ENCODE peak calls at places on chromosomes 1 and 21, in eight cellular contexts. I is psoas muscle, D is lower lobe of right lung, E is tibial artery, O is K562, Z is IMR-90, K is Panc1, M is stomach. N is an unnamed sample. For H3K4me1, the result is how much of the 10 kb centered on the place peaks cover.

GRCh38 chr1:208179850-208180416 is 64.3 kb downstream of the PLXNA2 start:
- DNase-seq in I (no peak), D (no peak), E (no peak), O (no peak), Z (no peak), K (no peak), M (no peak), N (no peak)

GRCh38 chr21:16086121-16086520 is 356.3 kb downstream of the USP25 start:
- DNase-seq in I (no peak), D (no peak), E (no peak), O (no peak), Z (no peak), K (no peak), M (no peak), N (no peak)

GRCh38 chr1:149916927-149917310 is 725 bp downstream of the SV2A start:
- DNase-seq in I (no peak), D (no peak), E (peak), O (no peak), Z (no peak), K (no peak), M (no peak), N (no peak)

GRCh38 chr1:149849246-149849946 is 50.0 kb upstream of the BOLA1 start:
- DNase-seq in I (no peak), D (no peak), E (no peak), O (no peak), Z (no peak), K (no peak), M (no peak), N (peak)

GRCh38 chr1:155255243-155256100 is at the start of gene ENTREP3:
- DNase-seq in I (peak), D (peak), E (peak), O (peak), Z (peak), K (no peak), M (peak), N (peak)

GRCh38 chr1:99850458-99850974 is 355 bp downstream of the AGL start:
- DNase-seq in I (no peak), D (no peak), E (no peak), O (peak), Z (no peak), K (no peak), M (no peak), N (no peak)

GRCh38 chr1:47175227-47175934 is 14.5 kb downstream of the PDZK1IP1 start:
- DNase-seq in I (no peak), D (no peak), E (peak), O (peak), Z (peak), K (peak), M (peak), N (peak)

GRCh38 chr1:21292991-21293536 is 2.8 kb upstream of the ECE1 start:
- DNase-seq in I (no peak), D (no peak), E (no peak), O (no peak), Z (no peak), K (no peak), M (no peak), N (no peak)

GRCh38 chr1:115306146-115306545 is 31.9 kb downstream of the NGF start:
- DNase-seq in I (no peak), D (no peak), E (no peak), O (no peak), Z (peak), K (no peak), M (no peak), N (no peak)

GRCh38 chr1:46489169-46489637 is 433 bp upstream of the DMBX1 start:
- DNase-seq in I (no peak), D (no peak), E (no peak), O (no peak), Z (no peak), K (no peak), M (no peak), N (no peak)

GRCh38 chr1:53367503-53368313 is 39.8 kb upstream of the LRP8 start:
- DNase-seq in I (no peak), D (no peak), E (peak), O (peak), Z (no peak), K (no peak), M (peak), N (no peak)

GRCh38 chr1:39509360-39510009 is 18.0 kb downstream of the BMP8A start:
- DNase-seq in I (peak), D (no peak), E (no peak), O (no peak), Z (peak), K (no peak), M (no peak), N (peak)

GRCh38 chr1:52358851-52359497 is 7.0 kb downstream of the CC2D1B start:
- DNase-seq in I (no peak), D (no peak), E (no peak), O (no peak), Z (no peak), K (no peak), M (no peak), N (no peak)

GRCh38 chr1:27528701-27529637 is 39.0 kb upstream of the WASF2 start:
- DNase-seq in I (peak), D (no peak), E (peak), O (peak), Z (peak), K (no peak), M (no peak), N (peak)

DNA sequence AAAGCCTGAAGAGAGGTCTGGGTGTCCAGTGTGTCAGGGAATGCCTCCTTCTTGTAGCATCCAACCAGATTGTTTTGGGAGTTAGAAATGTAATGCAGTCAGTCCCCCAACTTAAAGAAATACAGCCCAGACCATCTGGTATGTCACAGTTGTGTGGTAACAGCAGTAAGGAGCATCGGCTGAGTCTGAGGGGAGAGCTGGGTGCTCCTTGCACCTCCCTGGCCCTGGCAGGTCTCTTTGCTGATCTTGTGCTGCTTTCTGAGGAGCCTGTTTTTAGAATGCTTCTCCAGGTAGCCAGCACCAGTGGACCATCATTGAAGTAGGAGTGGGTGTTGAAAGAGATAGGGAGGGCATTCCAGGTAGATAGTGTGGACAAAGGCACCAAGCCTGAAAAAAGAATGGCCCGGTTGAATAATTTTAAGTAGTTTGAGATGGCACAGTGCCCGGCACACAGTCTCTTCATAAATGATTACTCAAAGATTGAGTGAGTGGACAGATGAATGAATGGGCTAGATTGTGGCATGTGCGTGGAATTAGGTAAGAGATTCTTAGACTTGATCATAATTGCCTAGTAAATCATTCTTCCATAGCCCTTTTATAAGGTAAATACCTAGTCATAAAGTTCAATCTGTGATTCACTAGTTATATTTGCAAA is 46.5 kb downstream of the LAMC1 start:
- DNase-seq in I (no peak), D (peak), E (no peak), O (no peak), Z (no peak), K (no peak), M (no peak), N (no peak)
- H3K27ac ChIP-seq in I (peak), D (peak), E (no peak), O (no peak), Z (no peak), K (no peak), M (no peak), N (no peak)

GRCh38 chr1:117388328-117388727 is 21.1 kb downstream of the MAN1A2 start:
- DNase-seq in I (no peak), D (no peak), E (no peak), O (no peak), Z (no peak), K (no peak), M (no peak), N (no peak)

GRCh38 chr1:117389284-117389683 is 22.0 kb downstream of the MAN1A2 start:
- DNase-seq in I (no peak), D (no peak), E (no peak), O (no peak), Z (no peak), K (no peak), M (no peak), N (no peak)

GRCh38 chr1:117387060-117387633 is 19.9 kb downstream of the MAN1A2 start:
- DNase-seq in I (no peak), D (no peak), E (no peak), O (no peak), Z (no peak), K (no peak), M (no peak), N (no peak)

GRCh38 chr1:117392776-117393175 is 25.5 kb downstream of the MAN1A2 start:
- DNase-seq in I (no peak), D (no peak), E (no peak), O (no peak), Z (no peak), K (no peak), M (no peak), N (no peak)

DNA sequence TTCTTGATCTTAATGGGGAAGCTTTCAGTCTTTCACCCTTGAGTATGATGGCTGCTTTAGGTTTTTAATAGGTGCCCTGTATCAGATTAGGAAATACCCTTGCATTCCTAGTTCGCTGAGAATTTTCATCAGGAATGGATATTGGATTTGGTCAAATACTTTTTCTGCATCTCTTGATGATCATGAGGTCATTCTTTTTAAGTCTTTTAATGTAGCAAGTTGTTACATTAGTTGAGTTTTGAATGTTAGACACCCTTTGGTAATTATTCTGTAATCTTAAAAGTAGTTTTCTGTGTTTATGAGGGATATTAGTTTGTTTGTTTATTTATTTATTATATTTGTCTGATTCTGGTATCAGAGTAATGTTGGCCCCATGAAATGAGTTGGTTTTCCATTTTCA is 22.5 kb downstream of the MAN1A2 start:
- DNase-seq in I (no peak), D (no peak), E (no peak), O (no peak), Z (no peak), K (no peak), M (no peak), N (no peak)
- H3K4me1 ChIP-seq in I (half or more), D (under half), E (under half), O (under half), Z (under half), K (under half), M (under half), N (under half)

DNA sequence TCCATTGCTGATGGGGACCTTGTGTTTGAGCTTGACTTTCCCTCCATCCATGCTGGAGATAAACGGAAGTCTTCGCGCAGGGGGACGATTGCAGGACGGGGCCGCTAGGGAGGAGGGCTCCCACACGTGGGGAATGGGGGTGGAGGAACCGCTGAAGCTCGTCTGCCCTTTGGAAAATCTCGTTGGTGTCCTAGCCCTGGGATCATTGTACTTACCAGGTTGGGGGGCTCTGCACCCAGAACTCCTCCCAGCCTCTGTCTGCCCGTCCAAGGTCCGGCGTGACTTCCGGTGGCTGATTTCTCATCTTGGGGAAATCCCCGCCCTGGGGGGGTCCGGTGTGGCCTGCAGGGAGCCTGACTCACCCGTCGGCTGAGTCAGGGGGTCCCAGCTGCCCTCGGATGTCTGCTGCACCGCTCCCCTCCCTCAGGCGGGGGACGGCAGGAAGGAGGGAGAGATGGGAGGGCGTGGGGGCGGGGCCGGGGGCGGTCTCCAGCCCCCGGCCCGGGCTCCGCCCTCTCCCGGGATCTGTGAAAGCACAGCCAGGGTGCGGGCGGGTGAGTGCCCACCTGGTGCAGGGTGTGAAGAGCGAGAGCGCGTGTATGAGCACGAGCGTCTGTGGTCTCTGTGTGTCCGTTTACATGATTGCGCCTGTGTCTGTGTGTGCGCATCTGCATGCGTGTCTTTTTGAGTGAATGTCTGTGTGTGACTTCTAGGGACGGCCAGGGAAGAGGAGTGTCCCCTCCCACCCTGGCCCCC is 35.8 kb downstream of the PIK3CD start:
- DNase-seq in I (peak), D (peak), E (peak), O (peak), Z (peak), K (no peak), M (peak), N (peak)
- TF ChIP-seq CTCF in I (no peak), D (no peak), E (no peak), O (peak), Z (peak), K (no peak), M (no peak), N (no peak)

DNA sequence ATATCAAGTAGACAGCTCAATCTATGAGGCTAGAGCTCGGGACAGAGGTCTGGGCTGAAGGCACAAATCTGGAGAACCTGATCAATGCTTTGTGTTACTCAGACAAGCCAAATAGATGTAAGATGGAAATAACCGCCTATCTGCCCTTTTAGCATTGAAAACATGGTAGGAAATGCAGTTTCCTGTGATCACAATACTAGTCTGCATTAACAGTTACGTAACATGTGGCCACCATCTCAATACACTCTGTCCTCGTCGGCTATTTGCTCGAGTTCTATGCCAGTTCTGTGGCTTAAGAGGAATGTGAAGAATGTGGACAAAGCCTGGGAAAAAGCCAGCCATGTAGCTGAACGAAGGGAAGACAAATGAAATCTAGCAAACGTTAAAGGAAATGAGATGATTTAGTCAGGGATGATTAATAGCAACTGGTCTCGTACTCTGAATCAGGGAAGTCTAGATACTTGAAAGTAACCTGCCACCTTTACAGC is 73.3 kb downstream of the HSF2BP start:
- DNase-seq in I (no peak), D (no peak), E (peak), O (no peak), Z (peak), K (peak), M (peak), N (no peak)
- H3K27ac ChIP-seq in I (peak), D (peak), E (peak), O (no peak), Z (peak), K (peak), M (peak), N (no peak)

DNA sequence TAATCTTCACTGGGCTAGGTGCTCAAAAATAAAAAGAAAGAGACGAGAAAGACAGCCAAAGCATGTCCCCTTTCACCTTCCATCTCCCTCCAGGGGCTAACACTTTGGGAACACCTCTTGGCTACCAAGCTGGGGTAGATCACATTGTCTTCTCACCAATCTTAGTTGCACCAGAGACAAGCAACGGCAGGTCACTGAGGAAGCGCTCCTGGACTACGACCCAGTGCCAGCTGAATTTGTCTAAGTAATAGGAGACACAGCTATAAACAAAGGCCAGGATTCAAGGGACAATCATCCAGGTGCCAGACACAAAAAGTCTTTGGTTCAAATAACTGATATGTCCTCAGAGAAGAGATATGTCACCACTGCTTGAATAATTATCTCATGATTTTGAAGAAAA is 100.4 kb downstream of the SLC45A1 start:
- DNase-seq in I (no peak), D (no peak), E (no peak), O (no peak), Z (no peak), K (no peak), M (no peak), N (no peak)
- H3K4me1 ChIP-seq in I (half or more), D (half or more), E (half or more), O (under half), Z (under half), K (half or more), M (half or more), N (under half)